ENCODE peak calls at places on chromosomes 5 and 9, in seven cellular contexts. H is neuronal stem cell; C is CD8-positive, alpha-beta T cell; B is cardiac muscle cell; D is fibroblast of lung; N is psoas muscle; G is stomach. O is an unnamed sample.

GRCh38 chr5:58930520-58930919 is 347.6 kb downstream of the RAB3C start:
- DNase-seq in H (no peak), C (no peak), B (no peak), D (no peak), N (no peak), G (no peak), O (no peak)

GRCh38 chr5:36876965-36877666 is 547 bp downstream of the NIPBL start:
- DNase-seq in H (peak; percentile 71), C (peak; percentile 32), B (peak; percentile 77), D (peak; percentile 64), N (peak; percentile 68), G (peak; percentile 76), O (peak; percentile 69)

GRCh38 chr9:108784128-108784490 is 71.7 kb downstream of the ACTL7B start:
- DNase-seq in H (no peak), C (no peak), B (no peak), D (no peak), N (no peak), G (no peak), O (no peak)

GRCh38 chr5:143101740-143102386 is 301.6 kb downstream of the NR3C1 start:
- DNase-seq in H (no peak), C (no peak), B (peak; percentile 29), D (no peak), N (no peak), G (no peak), O (no peak)

GRCh38 chr9:135588371-135588770 is 26.8 kb downstream of the PAEP start:
- DNase-seq in H (no peak), C (no peak), B (no peak), D (no peak), N (no peak), G (peak; percentile 20), O (no peak)

GRCh38 chr9:24257726-24258125 is 288.0 kb downstream of the IZUMO3 start:
- DNase-seq in H (no peak), C (no peak), B (no peak), D (no peak), N (no peak), G (no peak), O (no peak)

GRCh38 chr9:12956805-12957204 is 182.0 kb downstream of the LURAP1L start:
- DNase-seq in H (no peak), C (no peak), B (no peak), D (no peak), N (no peak), G (no peak), O (no peak)

GRCh38 chr5:8839361-8840055 is 706.4 kb downstream of the SEMA5A start:
- DNase-seq in H (no peak), C (no peak), B (no peak), D (no peak), N (no peak), G (no peak), O (no peak)

GRCh38 chr5:115109388-115109787 is 60.3 kb downstream of the TRIM36 start:
- DNase-seq in H (no peak), C (no peak), B (no peak), D (no peak), N (no peak), G (no peak), O (no peak)

GRCh38 chr9:35406183-35406959 is 83.5 kb upstream of the RUSC2 start:
- DNase-seq in H (peak; percentile 55), C (no peak), B (peak; percentile 76), D (peak; percentile 10), N (peak; percentile 23), G (peak; percentile 73), O (no peak)

GRCh38 chr9:130675396-130675795 is 11.0 kb downstream of the PRDM12 start:
- DNase-seq in H (no peak), C (no peak), B (no peak), D (no peak), N (no peak), G (no peak), O (no peak)

GRCh38 chr9:74555015-74555414 is 57.9 kb downstream of the RORB start:
- DNase-seq in H (no peak), C (no peak), B (no peak), D (no peak), N (no peak), G (no peak), O (no peak)

GRCh38 chr5:10320793-10321192 is 13.1 kb upstream of the CMBL start:
- DNase-seq in H (no peak), C (no peak), B (no peak), D (no peak), N (no peak), G (no peak), O (no peak)

GRCh38 chr5:103582364-103582763 is 19.8 kb upstream of the NUDT12 start:
- DNase-seq in H (peak; percentile 37), C (no peak), B (peak; percentile 69), D (peak; percentile 74), N (no peak), G (no peak), O (peak; percentile 54)

GRCh38 chr5:13932006-13932405 is 12.5 kb downstream of the DNAH5 start:
- DNase-seq in H (no peak), C (no peak), B (no peak), D (no peak), N (no peak), G (no peak), O (no peak)

GRCh38 chr5:172364773-172365172 is 81.2 kb upstream of the UBTD2 start:
- DNase-seq in H (no peak), C (no peak), B (no peak), D (no peak), N (no peak), G (no peak), O (peak; percentile 50)

GRCh38 chr5:139668064-139668880 is 20.1 kb downstream of the CXXC5 start:
- DNase-seq in H (no peak), C (no peak), B (no peak), D (peak; percentile 42), N (peak; percentile 71), G (peak; percentile 49), O (peak; percentile 77)

GRCh38 chr5:42059291-42059690 is 134.2 kb downstream of the FBXO4 start:
- DNase-seq in H (no peak), C (no peak), B (no peak), D (no peak), N (no peak), G (no peak), O (no peak)

GRCh38 chr9:136787690-136788400 is 3.3 kb upstream of the TMEM141 start:
- DNase-seq in H (peak; percentile 86), C (no peak), B (peak; percentile 86), D (peak; percentile 57), N (peak; percentile 55), G (peak; percentile 70), O (peak; percentile 72)

GRCh38 chr9:98253563-98253962 is 1.9 kb downstream of the TBC1D2 start:
- DNase-seq in H (no peak), C (no peak), B (no peak), D (no peak), N (no peak), G (no peak), O (no peak)

GRCh38 chr9:86721843-86722705 is 225.2 kb downstream of the GAS1 start:
- DNase-seq in H (no peak), C (no peak), B (no peak), D (peak; percentile 91), N (peak; percentile 37), G (no peak), O (no peak)

GRCh38 chr9:127093319-127094020 is 29.0 kb downstream of the ANGPTL2 start:
- DNase-seq in H (no peak), C (no peak), B (no peak), D (no peak), N (no peak), G (no peak), O (no peak)

GRCh38 chr9:127097683-127098082 is 24.8 kb downstream of the ANGPTL2 start:
- DNase-seq in H (no peak), C (no peak), B (no peak), D (no peak), N (no peak), G (no peak), O (no peak)

GRCh38 chr9:127096208-127096607 is 26.2 kb downstream of the ANGPTL2 start:
- DNase-seq in H (no peak), C (no peak), B (no peak), D (no peak), N (no peak), G (no peak), O (no peak)

GRCh38 chr9:127092041-127092608 is 30.3 kb downstream of the ANGPTL2 start:
- DNase-seq in H (no peak), C (no peak), B (no peak), D (peak; percentile 36), N (no peak), G (no peak), O (no peak)

GRCh38 chr9:127095416-127095815 is 27.0 kb downstream of the ANGPTL2 start:
- DNase-seq in H (no peak), C (no peak), B (no peak), D (no peak), N (no peak), G (no peak), O (no peak)
- H3K27ac ChIP-seq in H (no peak overlapping the region), C (no peak overlapping the region), B (no peak overlapping the region), D (no peak overlapping the region), N (no peak overlapping the region), G (no peak overlapping the region), O (no peak overlapping the region)

DNA sequence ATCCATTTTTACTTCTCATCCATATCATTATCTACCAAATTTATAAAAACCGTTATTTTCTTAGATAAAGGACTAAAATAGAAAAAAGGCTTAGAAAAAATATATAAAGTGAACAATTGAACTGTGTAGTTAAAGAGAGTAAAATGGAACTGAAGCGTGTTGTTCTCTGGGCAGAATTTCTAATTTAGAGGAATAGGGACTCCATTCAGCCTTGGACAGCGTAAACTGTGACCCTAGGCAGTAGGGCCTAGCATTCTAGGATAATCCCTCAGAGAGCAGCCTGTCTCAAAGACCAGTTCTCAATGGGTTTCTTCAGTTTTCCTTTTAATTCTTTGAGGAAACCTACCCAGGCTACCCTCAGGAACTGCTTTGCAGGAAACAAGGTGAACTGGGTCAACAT is 11.1 kb downstream of the ZNF462 start:
- DNase-seq in H (no peak), C (no peak), B (no peak), D (no peak), N (no peak), G (no peak), O (no peak)
- H3K27ac ChIP-seq in H (no peak overlapping the region), C (no peak overlapping the region), B (no peak overlapping the region), D (no peak overlapping the region), N (peak overlapping the region; percentile 74), G (no peak overlapping the region), O (no peak overlapping the region)

GRCh38 chr5:67490543-67491321 is 294.1 kb upstream of the CD180 start:
- DNase-seq in H (no peak), C (no peak), B (no peak), D (no peak), N (no peak), G (no peak), O (no peak)
- H3K27ac ChIP-seq in H (no peak overlapping the region), C (no peak overlapping the region), B (no peak overlapping the region), D (no peak overlapping the region), N (no peak overlapping the region), G (no peak overlapping the region), O (no peak overlapping the region)

GRCh38 chr9:77987880-77988525 is 43.6 kb downstream of the GNAQ start:
- DNase-seq in H (no peak), C (no peak), B (no peak), D (no peak), N (no peak), G (no peak), O (no peak)

GRCh38 chr9:77987104-77987656 is 44.4 kb downstream of the GNAQ start:
- DNase-seq in H (no peak), C (no peak), B (no peak), D (no peak), N (no peak), G (no peak), O (no peak)

GRCh38 chr9:77989437-77989836 is 42.2 kb downstream of the GNAQ start:
- DNase-seq in H (no peak), C (no peak), B (no peak), D (no peak), N (no peak), G (no peak), O (no peak)

GRCh38 chr9:77991191-77991590 is 40.4 kb downstream of the GNAQ start:
- DNase-seq in H (no peak), C (no peak), B (no peak), D (no peak), N (no peak), G (no peak), O (no peak)

GRCh38 chr9:77989909-77990308 is 41.7 kb downstream of the GNAQ start:
- DNase-seq in H (no peak), C (no peak), B (no peak), D (no peak), N (no peak), G (no peak), O (no peak)
- H3K27ac ChIP-seq in H (no peak overlapping the region), C (no peak overlapping the region), B (no peak overlapping the region), D (no peak overlapping the region), N (no peak overlapping the region), G (no peak overlapping the region), O (no peak overlapping the region)